ENCODE peak calls at places on chromosome 4, in four cellular contexts. R, X, Z and B are unnamed samples.

GRCh38 chr4:158050942-158051341 is 121.9 kb downstream of the GASK1B start:
- DNase-seq in R (no peak), X (no peak), Z (no peak), B (no peak)

GRCh38 chr4:185261971-185262370 is 52.6 kb downstream of the SNX25 start:
- DNase-seq in R (no peak), X (no peak), Z (no peak), B (no peak)

GRCh38 chr4:138049350-138049749 is 192.8 kb downstream of the SLC7A11 start:
- DNase-seq in R (no peak), X (no peak), Z (no peak), B (no peak)

GRCh38 chr4:156060661-156061060 is 107.0 kb upstream of the CTSO start:
- DNase-seq in R (no peak), X (no peak), Z (no peak), B (no peak)

GRCh38 chr4:189870835-189871234 is 69.8 kb upstream of the FRG1 start:
- DNase-seq in R (no peak), X (no peak), Z (no peak), B (no peak)

GRCh38 chr4:148166132-148166531 is 276.1 kb downstream of the NR3C2 start:
- DNase-seq in R (no peak), X (no peak), Z (no peak), B (no peak)

GRCh38 chr4:43550981-43551627 is 658.6 kb downstream of the GRXCR1 start:
- DNase-seq in R (no peak), X (no peak), Z (no peak), B (no peak)

GRCh38 chr4:54005475-54005874 is 58.9 kb downstream of the CHIC2 start:
- DNase-seq in R (no peak), X (no peak), Z (no peak), B (no peak)

GRCh38 chr4:147481577-147482109 is 746 bp downstream of the EDNRA start:
- DNase-seq in R (no peak), X (no peak), Z (no peak), B (no peak)

GRCh38 chr4:164509951-164510350 is 244.0 kb upstream of the SMIM31 start:
- DNase-seq in R (no peak), X (no peak), Z (no peak), B (no peak)

GRCh38 chr4:37946503-37947179 is 13.6 kb upstream of the PTTG2 start:
- DNase-seq in R (no peak), X (no peak), Z (no peak), B (no peak)

GRCh38 chr4:124203613-124204284 is 508.8 kb downstream of the ANKRD50 start:
- DNase-seq in R (no peak), X (no peak), Z (no peak), B (no peak)

GRCh38 chr4:182242793-182243192 is 409 bp upstream of the TENM3 start:
- DNase-seq in R (no peak), X (no peak), Z (no peak), B (no peak)

GRCh38 chr4:17313194-17313593 is 198.7 kb downstream of the QDPR start:
- DNase-seq in R (no peak), X (no peak), Z (no peak), B (no peak)

GRCh38 chr4:53121304-53121865 is 244.5 kb downstream of the SCFD2 start:
- DNase-seq in R (no peak), X (no peak), Z (no peak), B (no peak)

GRCh38 chr4:7429601-7430078 is 5.1 kb downstream of the PSAPL1 start:
- DNase-seq in R (no peak), X (no peak), Z (no peak), B (no peak)
- TF ChIP-seq SIN3A in R (no peak), X (no peak), Z (no peak), B (no peak)

GRCh38 chr4:2472187-2472586 is 3.3 kb downstream of the RNF4 start:
- DNase-seq in R (no peak), X (no peak), Z (no peak), B (no peak)

GRCh38 chr4:2465032-2465431 is 3.9 kb upstream of the RNF4 start:
- DNase-seq in R (no peak), X (no peak), Z (no peak), B (no peak)

GRCh38 chr4:2468464-2469191 is at the start of gene RNF4:
- DNase-seq in R (peak; percentile 88), X (peak; percentile 93), Z (peak; percentile 98), B (peak; percentile 67)

DNA sequence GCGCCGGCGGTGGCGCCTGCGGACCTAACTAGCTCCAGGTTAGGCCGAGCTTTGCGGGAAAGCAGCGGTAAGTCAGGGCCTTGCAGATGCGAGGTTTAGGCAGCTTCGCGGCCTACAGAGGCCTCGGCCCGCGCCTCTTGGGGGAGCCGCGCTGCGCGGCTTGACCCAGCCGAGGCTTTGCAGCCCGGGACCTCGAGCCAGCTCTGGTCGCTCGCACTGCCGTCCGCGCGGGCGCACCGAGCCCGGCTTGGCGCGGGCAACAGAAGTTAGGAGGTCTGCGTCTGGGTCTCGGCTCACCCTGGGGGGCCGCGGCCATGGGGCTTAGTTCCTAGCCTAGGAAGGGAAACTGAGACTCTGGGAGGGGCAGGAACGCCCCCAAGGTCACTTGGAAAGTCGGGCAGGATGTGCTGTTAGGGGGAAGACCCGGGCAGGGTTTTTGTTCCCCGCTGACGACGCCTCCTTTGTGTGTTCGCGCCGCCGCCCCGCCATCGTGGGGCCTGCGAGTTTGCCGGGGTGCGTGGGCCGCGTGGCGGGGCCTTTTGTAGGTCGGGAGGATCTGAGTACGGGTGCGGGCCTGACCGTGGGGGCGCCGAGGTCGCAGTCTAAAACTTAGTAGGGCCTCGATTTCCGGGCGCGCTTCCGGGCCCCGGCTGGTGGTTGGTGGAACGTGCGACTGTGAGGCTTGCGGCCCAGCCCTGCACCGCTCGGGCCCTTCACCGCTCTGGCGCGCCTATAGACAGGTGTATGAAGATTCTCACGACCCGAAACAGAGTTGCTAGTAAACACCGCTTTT is 482 bp downstream of the RNF4 start:
- DNase-seq in R (no peak), X (no peak), Z (peak; percentile 75), B (no peak)
- TF ChIP-seq CTCF in R (no peak), X (no peak), Z (no peak), B (no peak)

GRCh38 chr4:27184508-27185155 is 324.0 kb downstream of the STIM2 start:
- DNase-seq in R (no peak), X (no peak), Z (no peak), B (no peak)

GRCh38 chr4:27194599-27194998 is 334.0 kb downstream of the STIM2 start:
- DNase-seq in R (no peak), X (no peak), Z (no peak), B (no peak)

GRCh38 chr4:27186710-27187109 is 326.1 kb downstream of the STIM2 start:
- DNase-seq in R (no peak), X (no peak), Z (no peak), B (no peak)

GRCh38 chr4:27187786-27188185 is 327.1 kb downstream of the STIM2 start:
- DNase-seq in R (no peak), X (no peak), Z (no peak), B (no peak)

GRCh38 chr4:27189683-27190082 is 329.0 kb downstream of the STIM2 start:
- DNase-seq in R (no peak), X (no peak), Z (no peak), B (no peak)
- TF ChIP-seq SIN3A in R (no peak), X (no peak), Z (no peak), B (no peak)

GRCh38 chr4:3291411-3291968 is 1.3 kb upstream of the RGS12 start:
- DNase-seq in R (no peak), X (peak; percentile 18), Z (no peak), B (no peak)
- TF ChIP-seq CTCF in R (no peak), X (no peak), Z (no peak), B (no peak)

GRCh38 chr4:92215471-92215870 is 88.3 kb upstream of the GRID2 start:
- DNase-seq in R (no peak), X (no peak), Z (no peak), B (no peak)
- TF ChIP-seq SIN3A in R (no peak), X (no peak), Z (no peak), B (no peak)

DNA sequence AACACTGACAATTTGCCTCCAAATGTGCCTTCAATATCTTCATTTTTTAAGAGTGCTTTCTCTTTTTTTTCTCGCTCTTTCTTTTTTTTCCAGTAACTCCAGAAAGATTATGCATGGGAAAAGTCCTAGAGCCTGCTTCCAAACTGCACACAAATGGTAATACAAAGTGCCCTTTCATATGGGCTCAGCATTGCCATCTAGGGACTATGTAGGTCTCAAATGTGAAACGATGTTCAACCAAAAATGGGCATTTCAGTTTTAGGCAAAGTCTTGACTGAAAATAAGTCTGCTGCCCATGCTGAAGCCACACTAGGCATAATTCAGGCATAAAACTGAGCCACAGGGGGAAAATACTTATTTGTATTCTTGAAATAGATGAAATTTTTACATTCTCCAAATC is 65.6 kb downstream of the SYNPO2 start:
- DNase-seq in R (no peak), X (no peak), Z (no peak), B (no peak)
- TF ChIP-seq CTCF in R (no peak), X (peak; percentile 36), Z (no peak), B (peak; percentile 34)